ENCODE peak calls at places on chromosomes 13 and 19, in five cellular contexts. R, F, I, D and E are unnamed samples.

GRCh38 chr13:107351305-107351704 is 783.4 kb upstream of the ARGLU1 start:
- DNase-seq in R (no peak), F (no peak), I (no peak), D (no peak), E (no peak)

GRCh38 chr19:57558525-57558924 is 1.1 kb downstream of the ZNF550 start:
- DNase-seq in R (no peak), F (no peak), I (no peak), D (peak), E (no peak)

GRCh38 chr13:70580825-70581224 is 472.6 kb upstream of the KLHL1 start:
- DNase-seq in R (no peak), F (no peak), I (no peak), D (no peak), E (no peak)

GRCh38 chr19:49585023-49585422 is 3.9 kb downstream of the PRRG2 start:
- DNase-seq in R (no peak), F (no peak), I (peak), D (no peak), E (no peak)

GRCh38 chr13:28467034-28467433 is 27.9 kb downstream of the FLT1 start:
- DNase-seq in R (no peak), F (no peak), I (no peak), D (no peak), E (peak)

GRCh38 chr19:50817941-50818858 is 5.4 kb downstream of the KLK1 start:
- DNase-seq in R (no peak), F (peak), I (peak), D (no peak), E (peak)

GRCh38 chr13:42477588-42478190 is 96.3 kb upstream of the TNFSF11 start:
- DNase-seq in R (no peak), F (no peak), I (no peak), D (no peak), E (no peak)

GRCh38 chr19:2051771-2052704 is 994 bp upstream of the MKNK2 start:
- DNase-seq in R (no peak), F (peak), I (no peak), D (no peak), E (no peak)

GRCh38 chr19:51810228-51810627 is 15.3 kb downstream of the FPR3 start:
- DNase-seq in R (no peak), F (no peak), I (no peak), D (peak), E (no peak)

GRCh38 chr13:60759499-60759898 is 362.5 kb downstream of the TDRD3 start:
- DNase-seq in R (no peak), F (no peak), I (no peak), D (peak), E (no peak)

GRCh38 chr13:27266937-27267336 is 3.7 kb upstream of the RASL11A start:
- DNase-seq in R (no peak), F (no peak), I (no peak), D (no peak), E (no peak)

GRCh38 chr13:42056585-42056984 is 8.1 kb downstream of the DGKH start:
- DNase-seq in R (no peak), F (no peak), I (no peak), D (no peak), E (no peak)

GRCh38 chr13:46085737-46086136 is 19.1 kb downstream of the CPB2 start:
- DNase-seq in R (no peak), F (no peak), I (no peak), D (no peak), E (no peak)

GRCh38 chr13:76383671-76384461 is 502.3 kb downstream of the KCTD12 start:
- DNase-seq in R (no peak), F (no peak), I (no peak), D (no peak), E (no peak)

GRCh38 chr13:33953781-33954180 is 135.8 kb downstream of the RFC3 start:
- DNase-seq in R (no peak), F (no peak), I (no peak), D (no peak), E (no peak)

GRCh38 chr13:97716746-97717145 is 236.7 kb upstream of the IPO5 start:
- DNase-seq in R (no peak), F (no peak), I (no peak), D (no peak), E (no peak)

GRCh38 chr13:43528992-43529391 is 257.8 kb downstream of the ENOX1 start:
- DNase-seq in R (no peak), F (no peak), I (no peak), D (no peak), E (no peak)

GRCh38 chr13:111033172-111034133 is 81.7 kb upstream of the ARHGEF7 start:
- DNase-seq in R (no peak), F (no peak), I (no peak), D (no peak), E (no peak)

DNA sequence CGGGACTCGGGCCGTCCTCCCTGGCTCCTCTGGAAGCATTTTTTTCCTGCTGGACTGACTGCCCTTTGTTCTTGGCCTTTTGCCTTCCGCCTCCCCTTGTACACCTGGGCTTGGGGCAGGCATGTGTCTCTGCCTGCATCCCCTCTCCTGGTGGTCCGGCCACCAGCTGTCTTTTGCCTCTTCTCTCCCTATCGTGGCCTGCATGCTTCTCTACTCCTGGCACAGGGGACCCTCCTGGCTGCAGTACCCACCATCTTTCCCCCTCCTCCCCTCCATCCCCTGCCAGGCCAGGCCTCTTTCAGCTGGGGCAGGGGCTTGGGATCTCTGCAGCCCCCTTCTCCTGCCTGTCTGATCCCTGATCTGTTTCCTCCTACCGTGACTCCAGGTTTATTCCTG is 12.1 kb downstream of the WTIP start:
- DNase-seq in R (no peak), F (no peak), I (no peak), D (no peak), E (no peak)
- TF ChIP-seq SUZ12 in R (no peak), F (no peak), I (no peak), D (no peak), E (no peak)

DNA sequence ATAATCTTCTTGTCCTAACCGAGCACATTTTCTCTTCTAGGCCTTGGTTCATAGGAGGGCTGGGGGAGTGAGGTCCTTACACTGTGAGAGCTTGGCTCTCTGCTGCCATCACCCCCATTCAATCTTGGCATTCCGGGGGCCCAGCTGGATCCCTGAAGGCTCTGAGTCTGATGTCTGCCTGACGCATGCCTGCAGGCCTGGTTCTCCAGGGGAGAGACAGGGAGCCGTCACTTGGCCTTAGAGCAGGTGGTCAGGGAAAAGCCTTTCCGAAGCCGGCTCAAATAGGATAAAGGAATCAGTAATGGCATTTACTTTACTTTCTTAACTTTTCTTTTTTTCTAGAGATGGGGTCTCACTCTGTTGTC is 110.5 kb downstream of the KDM4B start:
- DNase-seq in R (no peak), F (no peak), I (no peak), D (no peak), E (no peak)
- TF ChIP-seq SUZ12 in R (no peak), F (no peak), I (no peak), D (no peak), E (no peak)

GRCh38 chr19:4911786-4912672 is 2.7 kb downstream of the UHRF1 start:
- DNase-seq in R (no peak), F (no peak), I (peak), D (peak), E (peak)

GRCh38 chr19:4909172-4909896 is at the start of gene UHRF1:
- DNase-seq in R (no peak), F (no peak), I (peak), D (peak), E (peak)

GRCh38 chr19:4909897-4910593 is 744 bp downstream of the UHRF1 start:
- DNase-seq in R (peak), F (peak), I (peak), D (peak), E (peak)

GRCh38 chr19:4910594-4911273 is 1.4 kb downstream of the UHRF1 start:
- DNase-seq in R (no peak), F (no peak), I (no peak), D (no peak), E (no peak)

DNA sequence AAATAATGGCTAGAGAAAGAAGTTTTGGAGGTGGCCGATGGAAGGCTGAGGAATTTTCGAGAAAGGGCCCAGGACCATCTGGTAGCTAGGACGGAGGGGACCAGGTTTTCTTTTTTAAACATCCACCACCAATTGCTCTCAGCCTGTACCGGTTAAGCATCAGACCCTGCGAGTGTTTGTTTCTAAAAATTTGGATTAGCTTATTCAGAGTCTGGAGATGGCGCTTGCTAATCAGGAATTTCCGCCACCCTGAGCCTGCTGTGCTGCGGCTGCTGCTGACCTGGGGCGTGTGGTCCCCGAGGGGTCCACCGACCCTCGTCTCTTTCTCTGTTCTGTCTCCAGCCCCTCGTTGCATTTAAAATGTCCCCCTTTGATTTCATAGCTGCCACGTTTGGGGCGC is 2.0 kb downstream of the UHRF1 start:
- DNase-seq in R (no peak), F (no peak), I (no peak), D (no peak), E (no peak)
- TF ChIP-seq SUZ12 in R (no peak), F (no peak), I (no peak), D (no peak), E (no peak)

DNA sequence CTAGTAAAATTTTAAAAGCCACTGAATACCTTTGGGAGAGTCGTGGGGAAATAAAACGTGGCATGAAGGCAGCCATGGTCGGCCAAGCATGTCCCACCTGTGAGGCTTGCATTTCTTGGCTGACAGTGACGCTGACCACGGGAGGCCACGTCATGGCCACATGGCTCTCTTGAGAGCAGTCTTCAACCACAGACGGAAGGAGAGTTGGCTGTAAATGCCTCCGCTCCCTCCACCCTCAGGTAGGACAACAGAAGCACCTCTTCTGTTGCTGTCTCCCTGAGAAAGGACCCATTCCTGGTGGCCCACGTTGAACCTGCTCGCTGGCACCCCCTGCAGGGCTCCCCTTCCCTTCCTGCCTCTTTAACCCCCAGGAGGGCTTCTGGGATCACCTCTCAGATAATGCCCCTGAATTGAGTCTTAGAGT is 10.6 kb upstream of the LRRC25 start:
- DNase-seq in R (no peak), F (peak), I (peak), D (no peak), E (peak)
- TF ChIP-seq SUZ12 in R (no peak), F (no peak), I (no peak), D (no peak), E (no peak)

DNA sequence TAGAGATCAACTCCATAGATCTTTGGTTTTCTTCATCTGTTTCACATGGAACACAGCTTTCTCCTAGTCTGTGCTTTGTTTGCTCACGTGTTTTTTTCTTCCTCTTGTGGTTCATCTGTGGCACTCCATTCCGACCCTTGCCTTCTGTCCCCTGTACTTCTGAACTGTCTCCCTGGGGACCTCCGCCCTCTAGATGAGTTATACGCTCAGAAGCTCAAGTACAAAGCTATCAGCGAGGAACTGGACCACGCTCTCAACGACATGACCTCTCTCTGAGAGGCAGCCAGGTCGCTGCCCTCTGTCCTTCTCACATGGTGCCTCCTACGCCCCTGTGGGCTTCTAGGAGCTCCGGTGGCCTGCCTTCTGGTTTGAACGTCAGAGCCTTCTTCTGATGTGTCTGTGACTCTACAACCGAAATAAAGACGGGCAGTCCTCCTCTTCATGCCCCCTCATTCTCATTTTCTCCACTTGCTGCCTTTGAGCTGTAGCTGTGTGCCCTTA is 16.6 kb upstream of the RAB8A start:
- DNase-seq in R (no peak), F (no peak), I (no peak), D (no peak), E (no peak)
- TF ChIP-seq SUZ12 in R (no peak), F (no peak), I (no peak), D (no peak), E (no peak)

DNA sequence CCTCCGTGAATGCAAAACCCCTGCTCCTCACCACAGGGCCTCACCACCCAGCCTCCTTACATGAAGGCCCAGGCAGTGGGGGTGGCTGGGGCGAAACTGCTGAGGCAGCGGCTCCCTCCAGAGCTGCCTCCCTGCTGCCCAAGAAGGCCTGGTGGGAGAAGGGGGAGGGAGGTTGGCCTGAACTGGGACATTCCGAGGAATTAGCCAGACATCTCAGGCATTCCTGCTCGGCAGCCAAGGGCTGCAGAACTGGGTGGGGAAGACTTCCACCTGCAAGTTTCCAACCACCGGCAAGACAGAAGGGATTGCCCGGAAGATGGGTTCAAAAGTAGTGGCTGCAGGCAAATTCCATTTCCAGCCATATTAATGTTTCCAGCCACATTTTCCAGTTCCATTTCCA is 2.3 kb upstream of the PSPN start:
- DNase-seq in R (no peak), F (no peak), I (no peak), D (no peak), E (no peak)
- TF ChIP-seq SUZ12 in R (no peak), F (no peak), I (no peak), D (no peak), E (no peak)

DNA sequence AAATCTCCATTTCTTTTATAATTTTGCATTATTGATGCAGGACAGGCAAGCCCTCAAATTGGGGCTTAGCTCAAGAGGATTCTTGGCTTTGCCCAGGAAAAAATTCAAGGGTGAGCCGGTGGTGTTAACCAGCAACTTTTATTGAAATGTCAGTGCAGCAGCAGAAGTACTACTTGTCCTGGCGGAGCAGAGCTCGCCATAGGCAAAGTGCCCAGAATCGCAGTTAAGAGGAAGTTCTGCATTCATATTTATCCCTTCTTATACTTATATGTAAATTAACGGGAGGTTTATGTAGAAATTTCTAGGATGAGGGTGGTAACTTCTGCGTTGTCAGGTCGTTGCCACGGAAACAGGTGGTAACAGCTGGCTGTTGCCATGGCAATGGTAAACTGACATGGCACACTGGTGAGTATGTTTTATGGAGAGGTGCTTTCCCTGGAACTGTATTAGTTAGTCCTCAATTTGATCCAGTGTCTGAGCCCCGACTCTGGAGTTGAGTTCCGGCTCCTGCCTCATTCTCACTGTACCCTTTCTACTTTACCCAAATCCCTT is 2494.8 kb upstream of the PCDH20 start:
- DNase-seq in R (no peak), F (no peak), I (peak), D (peak), E (no peak)
- TF ChIP-seq SUZ12 in R (no peak), F (no peak), I (no peak), D (no peak), E (no peak)

GRCh38 chr13:78650725-78651083 is 8.3 kb downstream of the OBI1 start:
- DNase-seq in R (no peak), F (no peak), I (no peak), D (no peak), E (no peak)
- TF ChIP-seq SUZ12 in R (no peak), F (no peak), I (no peak), D (no peak), E (no peak)

GRCh38 chr19:14363203-14364097 is 17.8 kb upstream of the ADGRE5 start:
- DNase-seq in R (peak), F (no peak), I (peak), D (peak), E (peak)

GRCh38 chr19:14367016-14367415 is 14.2 kb upstream of the ADGRE5 start:
- DNase-seq in R (no peak), F (no peak), I (no peak), D (no peak), E (no peak)

GRCh38 chr19:14366529-14366928 is 14.7 kb upstream of the ADGRE5 start:
- DNase-seq in R (no peak), F (peak), I (peak), D (peak), E (peak)

GRCh38 chr19:14361824-14362223 is 19.4 kb upstream of the ADGRE5 start:
- DNase-seq in R (no peak), F (no peak), I (peak), D (no peak), E (peak)
- TF ChIP-seq SUZ12 in R (no peak), F (no peak), I (no peak), D (no peak), E (no peak)